ENCODE peak calls at places on chromosomes 12 and 14, in ten cellular contexts. P is GM12865; S is T-cell; F is HuH-7; C is hypothalamus; H is AG09319; L is effector memory CD4-positive, alpha-beta T cell; R is DMS 273 treated with DMSO at 0.1 percent for 48 hours; B is T-helper 1 cell; M is ACHN. A is an unnamed sample.

GRCh38 chr14:64279719-64280668 is 14.2 kb downstream of the ESR2 start:
- DNase-seq in P (no peak), S (no peak), F (no peak), C (no peak), H (no peak), L (no peak), R (no peak), B (no peak), M (no peak), A (no peak)

GRCh38 chr12:6224550-6224949 is 24.4 kb downstream of the CD9 start:
- DNase-seq in P (no peak), S (no peak), F (no peak), C (peak; percentile 34), H (no peak), L (no peak), R (no peak), B (no peak), M (no peak), A (peak; percentile 75)

GRCh38 chr14:105492051-105492965 is 1.3 kb downstream of the TEDC1 start:
- DNase-seq in P (no peak), S (no peak), F (no peak), C (no peak), H (no peak), L (no peak), R (no peak), B (peak; percentile 14), M (no peak), A (no peak)

GRCh38 chr12:45612044-45612794 is 117.3 kb upstream of the ARID2 start:
- DNase-seq in P (no peak), S (no peak), F (no peak), C (no peak), H (no peak), L (no peak), R (no peak), B (no peak), M (no peak), A (no peak)

GRCh38 chr12:111443586-111443985 is 37.9 kb downstream of the SH2B3 start:
- DNase-seq in P (peak; percentile 59), S (no peak), F (no peak), C (no peak), H (no peak), L (no peak), R (no peak), B (no peak), M (peak; percentile 43), A (no peak)

GRCh38 chr14:53062856-53063255 is 90.3 kb downstream of the DDHD1 start:
- DNase-seq in P (no peak), S (no peak), F (no peak), C (no peak), H (no peak), L (no peak), R (no peak), B (no peak), M (no peak), A (no peak)

GRCh38 chr12:132724506-132725220 is 14.0 kb downstream of the PGAM5 start:
- DNase-seq in P (no peak), S (no peak), F (no peak), C (no peak), H (no peak), L (no peak), R (peak; percentile 52), B (no peak), M (no peak), A (no peak)

GRCh38 chr12:2344476-2344875 is 291.7 kb downstream of the CACNA1C start:
- DNase-seq in P (no peak), S (no peak), F (no peak), C (no peak), H (no peak), L (no peak), R (no peak), B (no peak), M (no peak), A (no peak)

GRCh38 chr14:23344481-23344880 is 8.2 kb downstream of the SLC22A17 start:
- DNase-seq in P (no peak), S (no peak), F (no peak), C (no peak), H (no peak), L (no peak), R (no peak), B (no peak), M (no peak), A (no peak)

GRCh38 chr12:131371580-131372475 is 339.1 kb upstream of the SFSWAP start:
- DNase-seq in P (peak; percentile 26), S (no peak), F (no peak), C (no peak), H (no peak), L (no peak), R (peak; percentile 64), B (no peak), M (no peak), A (no peak)

GRCh38 chr12:124964836-124965462 is 24.0 kb downstream of the DHX37 start:
- DNase-seq in P (no peak), S (no peak), F (no peak), C (no peak), H (no peak), L (no peak), R (no peak), B (no peak), M (no peak), A (no peak)

GRCh38 chr12:102950107-102950949 is 7.1 kb upstream of the ASCL1 start:
- DNase-seq in P (peak; percentile 35), S (no peak), F (peak; percentile 89), C (no peak), H (no peak), L (no peak), R (no peak), B (no peak), M (no peak), A (peak; percentile 26)

GRCh38 chr12:46452061-46452615 is 79.6 kb upstream of the SLC38A2 start:
- DNase-seq in P (no peak), S (no peak), F (no peak), C (no peak), H (no peak), L (no peak), R (no peak), B (no peak), M (no peak), A (no peak)

GRCh38 chr12:55068416-55069010 is 48.7 kb downstream of the NEUROD4 start:
- DNase-seq in P (peak; percentile 56), S (no peak), F (peak; percentile 68), C (no peak), H (peak; percentile 11), L (no peak), R (peak; percentile 78), B (no peak), M (peak; percentile 76), A (no peak)

A was measured in substantia nigra.